ENCODE peak calls at places on chromosome 12, in five cellular contexts. F is spleen; R is breast epithelium; N is CD8-positive, alpha-beta T cell; X is GM20000. C is an unnamed sample.

GRCh38 chr12:122449317-122449716 is 26.8 kb upstream of the CLIP1 start:
- DNase-seq in F (no peak), R (no peak), N (no peak), X (no peak), C (no peak)

GRCh38 chr12:93373847-93374723 is 3.6 kb upstream of the NUDT4 start:
- DNase-seq in F (no peak), R (no peak), N (no peak), X (no peak), C (no peak)

GRCh38 chr12:9651265-9651729 is 18.2 kb upstream of the CLEC2D start:
- DNase-seq in F (peak), R (no peak), N (peak), X (no peak), C (no peak)

GRCh38 chr12:67077617-67078016 is 191.5 kb upstream of the CAND1 start:
- DNase-seq in F (no peak), R (no peak), N (no peak), X (no peak), C (no peak)

GRCh38 chr12:127340381-127340780 is 926.6 kb upstream of the TMEM132C start:
- DNase-seq in F (no peak), R (no peak), N (no peak), X (no peak), C (no peak)

GRCh38 chr12:26524862-26525465 is 308.0 kb downstream of the ITPR2 start:
- DNase-seq in F (no peak), R (no peak), N (no peak), X (no peak), C (no peak)

GRCh38 chr12:53985900-53986685 is 1.1 kb downstream of the HOXC10 start:
- DNase-seq in F (no peak), R (no peak), N (no peak), X (no peak), C (no peak)

GRCh38 chr12:24072302-24072701 is 122.8 kb upstream of the SOX5 start:
- DNase-seq in F (no peak), R (no peak), N (no peak), X (no peak), C (no peak)

GRCh38 chr12:6471992-6472366 is 1.5 kb upstream of the VAMP1 start:
- DNase-seq in F (no peak), R (no peak), N (no peak), X (no peak), C (no peak)

GRCh38 chr12:62701492-62701891 is 233.5 kb downstream of the PPM1H start:
- DNase-seq in F (no peak), R (no peak), N (no peak), X (no peak), C (no peak)

GRCh38 chr12:48567731-48568130 is 2.1 kb downstream of the LALBA start:
- DNase-seq in F (no peak), R (no peak), N (no peak), X (no peak), C (no peak)

GRCh38 chr12:91023326-91024004 is 18.7 kb upstream of the EPYC start:
- DNase-seq in F (no peak), R (no peak), N (no peak), X (no peak), C (no peak)

GRCh38 chr12:108804361-108804949 is 52.9 kb downstream of the SSH1 start:
- DNase-seq in F (peak), R (no peak), N (no peak), X (no peak), C (no peak)

GRCh38 chr12:123957191-123957590 is 15.4 kb downstream of the CCDC92 start:
- DNase-seq in F (no peak), R (no peak), N (no peak), X (no peak), C (no peak)

GRCh38 chr12:86456241-86456640 is 200.1 kb upstream of the MGAT4C start:
- DNase-seq in F (no peak), R (no peak), N (no peak), X (no peak), C (no peak)

GRCh38 chr12:10136637-10137205 is 6.7 kb upstream of the CLEC7A start:
- DNase-seq in F (no peak), R (no peak), N (no peak), X (no peak), C (no peak)

GRCh38 chr12:20523658-20524057 is 155.3 kb downstream of the PDE3A start:
- DNase-seq in F (no peak), R (no peak), N (no peak), X (no peak), C (no peak)

GRCh38 chr12:100823988-100824387 is 29.4 kb downstream of the ANO4 start:
- DNase-seq in F (no peak), R (no peak), N (no peak), X (no peak), C (no peak)

GRCh38 chr12:15937902-15938301 is 26.8 kb downstream of the DERA start:
- DNase-seq in F (no peak), R (no peak), N (no peak), X (no peak), C (no peak)

GRCh38 chr12:56206373-56207166 is 15.2 kb downstream of the RNF41 start:
- DNase-seq in F (peak), R (no peak), N (peak), X (no peak), C (no peak)

GRCh38 chr12:130920119-130920703 is 33.5 kb upstream of the ADGRD1 start:
- DNase-seq in F (no peak), R (no peak), N (no peak), X (no peak), C (no peak)

GRCh38 chr12:19223695-19224094 is 94.2 kb downstream of the PLEKHA5 start:
- DNase-seq in F (no peak), R (no peak), N (no peak), X (no peak), C (no peak)

GRCh38 chr12:97960741-97961608 is 498.4 kb downstream of the RMST start:
- DNase-seq in F (no peak), R (no peak), N (no peak), X (peak), C (no peak)

GRCh38 chr12:121085113-121085841 is 46.2 kb upstream of the OASL start:
- DNase-seq in F (no peak), R (no peak), N (no peak), X (no peak), C (no peak)

GRCh38 chr12:54824402-54824801 is 29.9 kb upstream of the MUCL1 start:
- DNase-seq in F (no peak), R (no peak), N (no peak), X (no peak), C (no peak)

GRCh38 chr12:121096199-121096798 is 36.4 kb upstream of the P2RX7 start:
- DNase-seq in F (no peak), R (no peak), N (no peak), X (no peak), C (no peak)

GRCh38 chr12:128521981-128522380 is 255.0 kb downstream of the TMEM132C start:
- DNase-seq in F (no peak), R (no peak), N (no peak), X (no peak), C (no peak)

GRCh38 chr12:55051197-55051920 is 31.6 kb downstream of the NEUROD4 start:
- DNase-seq in F (no peak), R (no peak), N (no peak), X (no peak), C (no peak)

GRCh38 chr12:12349711-12350665 is at the start of gene MANSC1:
- DNase-seq in F (peak), R (peak), N (peak), X (peak), C (no peak)

GRCh38 chr12:27123642-27124041 is 41.3 kb upstream of the C12orf71 start:
- DNase-seq in F (no peak), R (no peak), N (no peak), X (peak), C (no peak)

GRCh38 chr12:45591635-45592034 is 137.9 kb upstream of the ARID2 start:
- DNase-seq in F (no peak), R (no peak), N (no peak), X (no peak), C (no peak)

GRCh38 chr12:131950182-131950913 is 606 bp downstream of the EP400 start:
- DNase-seq in F (no peak), R (no peak), N (peak), X (peak), C (no peak)

GRCh38 chr12:64205542-64205941 is 16.6 kb downstream of the KICS2 start:
- DNase-seq in F (no peak), R (no peak), N (no peak), X (no peak), C (no peak)

GRCh38 chr12:109264095-109264942 is 44.8 kb downstream of the FOXN4 start:
- DNase-seq in F (no peak), R (no peak), N (peak), X (peak), C (peak)

DNA sequence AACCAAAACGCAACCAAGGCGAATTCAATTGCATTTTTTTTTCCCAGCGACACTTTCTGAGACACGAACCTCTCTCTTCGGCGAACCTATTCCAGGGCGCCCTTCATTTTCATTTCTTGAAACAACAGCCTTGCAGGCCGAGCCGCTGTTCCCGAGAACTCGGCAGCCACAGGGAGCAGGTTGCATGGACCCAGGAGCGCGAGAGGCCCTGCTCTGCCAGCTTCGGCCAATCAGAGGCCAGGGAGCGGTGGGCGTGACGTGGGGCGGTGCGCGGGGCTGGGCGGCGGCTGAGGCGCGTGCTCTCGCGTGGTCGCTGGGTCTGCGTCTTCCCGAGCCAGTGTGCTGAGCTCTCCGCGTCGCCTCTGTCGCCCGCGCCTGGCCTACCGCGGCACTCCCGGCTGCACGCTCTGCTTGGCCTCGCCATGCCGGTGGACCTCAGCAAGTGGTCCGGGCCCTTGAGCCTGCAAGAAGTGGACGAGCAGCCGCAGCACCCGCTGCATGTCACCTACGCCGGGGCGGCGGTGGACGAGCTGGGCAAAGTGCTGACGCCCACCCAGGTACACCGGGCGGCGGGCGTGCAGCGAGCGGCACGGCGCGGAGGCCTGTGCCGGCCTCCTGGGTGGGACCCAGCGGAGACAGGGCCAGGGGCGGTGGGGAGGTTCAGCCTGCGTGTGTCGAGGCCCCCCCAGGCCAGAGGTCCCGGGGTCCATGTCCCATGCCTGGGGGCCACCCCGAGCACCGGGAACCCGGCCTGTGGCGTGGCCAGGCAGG is at the start of gene PEBP1:
- DNase-seq in F (peak), R (peak), N (peak), X (peak), C (peak)
- TF ChIP-seq CTCF in F (no peak), R (no peak), N (no peak), X (no peak), C (no peak)

DNA sequence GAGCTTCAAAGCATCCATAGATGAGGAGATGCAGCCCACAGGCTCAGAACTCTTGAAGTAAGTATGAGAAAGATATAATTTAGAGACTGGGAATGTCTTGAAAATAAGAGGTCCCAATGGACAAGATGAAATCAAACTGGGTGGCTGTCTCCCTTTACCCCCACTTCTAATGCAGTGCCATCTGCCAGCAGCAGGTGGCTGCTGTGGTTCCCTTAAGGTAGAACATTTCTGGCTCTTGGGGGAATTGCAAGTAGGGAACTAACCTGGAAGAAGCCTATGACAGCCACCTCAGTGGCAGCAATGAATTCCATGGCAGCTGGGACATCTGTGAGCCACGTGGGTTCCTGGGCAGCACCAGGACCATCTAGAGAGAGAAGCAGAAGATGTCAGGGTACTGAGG is 648 bp downstream of the ERP27 start:
- DNase-seq in F (no peak), R (no peak), N (no peak), X (no peak), C (no peak)
- TF ChIP-seq CTCF in F (no peak), R (no peak), N (peak), X (peak), C (no peak)

GRCh38 chr12:39272934-39273770 is 169.8 kb downstream of the KIF21A start:
- DNase-seq in F (no peak), R (no peak), N (no peak), X (peak), C (no peak)
- TF ChIP-seq CTCF in F (no peak), R (no peak), N (peak), X (peak), C (peak)

GRCh38 chr12:76879710-76880025 is 849 bp upstream of the CSRP2 start:
- DNase-seq in F (no peak), R (no peak), N (no peak), X (no peak), C (no peak)

GRCh38 chr12:76880156-76881023 is 1.6 kb upstream of the CSRP2 start:
- DNase-seq in F (no peak), R (no peak), N (no peak), X (no peak), C (no peak)

GRCh38 chr12:76878899-76879709 is at the start of gene CSRP2:
- DNase-seq in F (peak), R (peak), N (peak), X (peak), C (peak)

GRCh38 chr12:76876696-76877229 is 2.1 kb downstream of the CSRP2 start:
- DNase-seq in F (no peak), R (no peak), N (no peak), X (no peak), C (no peak)

GRCh38 chr12:76878045-76878898 is 547 bp downstream of the CSRP2 start:
- DNase-seq in F (no peak), R (peak), N (no peak), X (peak), C (peak)
- TF ChIP-seq CTCF in F (no peak), R (no peak), N (no peak), X (no peak), C (no peak)

GRCh38 chr12:52871291-52871961 is 22.6 kb upstream of the KRT78 start:
- DNase-seq in F (no peak), R (peak), N (no peak), X (no peak), C (no peak)

GRCh38 chr12:52873513-52873831 is 24.7 kb upstream of the KRT78 start:
- DNase-seq in F (no peak), R (no peak), N (no peak), X (no peak), C (no peak)

GRCh38 chr12:52867636-52868035 is 18.8 kb upstream of the KRT78 start:
- DNase-seq in F (no peak), R (peak), N (peak), X (no peak), C (no peak)

GRCh38 chr12:52872644-52873384 is 24.0 kb upstream of the KRT78 start:
- DNase-seq in F (no peak), R (no peak), N (no peak), X (no peak), C (no peak)

GRCh38 chr12:52870361-52871290 is 21.8 kb upstream of the KRT78 start:
- DNase-seq in F (peak), R (no peak), N (peak), X (peak), C (no peak)
- TF ChIP-seq CTCF in F (peak), R (peak), N (peak), X (peak), C (peak)

GRCh38 chr12:107402041-107403022 is 283.3 kb upstream of the PWP1 start:
- DNase-seq in F (no peak), R (peak), N (peak), X (peak), C (no peak)

GRCh38 chr12:107406932-107407331 is 278.7 kb upstream of the PWP1 start:
- DNase-seq in F (no peak), R (no peak), N (no peak), X (no peak), C (no peak)

GRCh38 chr12:107400686-107401447 is 284.7 kb upstream of the PWP1 start:
- DNase-seq in F (no peak), R (no peak), N (no peak), X (no peak), C (no peak)

GRCh38 chr12:107405436-107405835 is 280.2 kb upstream of the PWP1 start:
- DNase-seq in F (no peak), R (no peak), N (no peak), X (no peak), C (no peak)

DNA sequence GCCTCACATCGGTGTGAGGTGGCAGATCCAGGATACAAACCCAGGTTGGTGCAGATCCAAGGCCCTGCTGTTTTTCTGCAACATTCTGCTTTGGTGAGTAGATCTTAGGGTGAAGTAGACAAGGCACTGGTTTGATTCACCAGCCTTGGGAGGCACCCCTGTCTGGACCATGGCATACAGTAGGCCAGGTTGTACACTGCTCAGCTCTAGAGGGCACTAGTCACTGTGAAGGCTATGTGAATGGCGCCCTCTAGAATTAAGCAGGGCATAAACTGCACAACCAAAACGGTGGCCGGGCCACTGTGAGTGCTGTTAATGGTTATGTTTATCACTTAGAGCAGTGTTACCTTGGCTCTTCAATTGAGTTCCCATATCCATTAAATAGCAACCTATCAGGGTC is 280.6 kb upstream of the PWP1 start:
- DNase-seq in F (no peak), R (no peak), N (no peak), X (peak), C (no peak)
- TF ChIP-seq CTCF in F (no peak), R (no peak), N (no peak), X (peak), C (peak)

GRCh38 chr12:112782250-112782649 is 9.3 kb upstream of the RPH3A start:
- DNase-seq in F (no peak), R (no peak), N (no peak), X (no peak), C (no peak)

GRCh38 chr12:112782921-112783320 is 8.6 kb upstream of the RPH3A start:
- DNase-seq in F (no peak), R (no peak), N (no peak), X (no peak), C (no peak)

GRCh38 chr12:112792306-112792705 is 758 bp downstream of the RPH3A start:
- DNase-seq in F (no peak), R (no peak), N (no peak), X (no peak), C (no peak)

GRCh38 chr12:112792743-112793142 is 1.2 kb downstream of the RPH3A start:
- DNase-seq in F (no peak), R (no peak), N (no peak), X (no peak), C (no peak)

DNA sequence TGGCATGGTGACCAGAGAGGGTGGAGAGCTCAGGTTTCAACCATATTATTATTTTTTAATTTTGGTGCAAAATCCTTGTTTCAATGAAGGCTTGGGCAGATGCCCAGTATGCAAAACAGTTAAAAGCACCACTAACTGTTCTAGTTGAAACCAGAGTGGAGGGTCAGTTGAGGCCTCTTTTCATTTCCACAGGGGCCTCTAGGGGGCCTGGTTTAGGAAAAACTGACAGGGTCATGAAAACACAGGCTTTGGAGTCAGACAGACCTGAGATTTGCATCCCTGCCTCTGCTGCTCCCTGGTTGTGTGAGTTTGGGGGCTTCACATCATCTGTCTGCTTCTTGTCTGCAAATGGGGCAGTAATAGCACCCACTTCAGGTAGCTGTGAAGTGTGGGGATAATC is 3.3 kb upstream of the RPH3A start:
- DNase-seq in F (no peak), R (no peak), N (no peak), X (no peak), C (no peak)
- TF ChIP-seq CTCF in F (no peak), R (no peak), N (no peak), X (no peak), C (no peak)